ENCODE peak calls at places on chromosomes 1 and 21, in ten cellular contexts. J is HL-60, Q is stomach, Z is transverse colon, V is GM23338, A is H1, P is Panc1, B is HepG2, M is SK-N-SH, D is endothelial cell of umbilical vein. Y is an unnamed sample.

GRCh38 chr1:238789916-238790667 is 596.3 kb upstream of the CHRM3 start:
- DNase-seq in J (no peak), V (peak; percentile 51), P (no peak), D (no peak), Z (no peak), B (no peak), A (no peak), Q (no peak), M (no peak), Y (no peak)

GRCh38 chr1:22808846-22809501 is 98.3 kb downstream of the EPHB2 start:
- DNase-seq in D (no peak), V (no peak), Q (no peak), B (no peak), Z (no peak), P (no peak), J (no peak), A (no peak), M (peak; percentile 74), Y (no peak)

GRCh38 chr21:30354308-30355005 is 6.1 kb upstream of the KRTAP23-1 start:
- DNase-seq in M (no peak), J (no peak), V (no peak), D (no peak), Q (no peak), Z (no peak), B (no peak), A (no peak), P (no peak), Y (no peak)

GRCh38 chr21:46083271-46084040 is 14.5 kb upstream of the COL6A2 start:
- DNase-seq in J (no peak), Q (no peak), A (no peak), D (no peak), P (no peak), Z (no peak), M (no peak), V (no peak), B (no peak), Y (no peak)

GRCh38 chr1:182897696-182898095 is 55.3 kb downstream of the SHCBP1L start:
- DNase-seq in Z (no peak), D (no peak), Q (no peak), J (no peak), B (no peak), M (no peak), P (no peak), V (no peak), A (no peak), Y (no peak)

GRCh38 chr1:48005254-48006162 is 8.3 kb upstream of the TRABD2B start:
- DNase-seq in J (no peak), Q (no peak), D (no peak), B (no peak), M (no peak), P (no peak), Z (no peak), A (no peak), V (peak; percentile 65), Y (no peak)

GRCh38 chr1:111406325-111406768 is 21.2 kb downstream of the OVGP1 start:
- DNase-seq in A (no peak), J (no peak), Q (peak; percentile 82), B (no peak), Z (peak; percentile 26), D (peak; percentile 83), V (peak; percentile 17), P (no peak), M (peak; percentile 11), Y (peak; percentile 49)

GRCh38 chr21:37535672-37536071 is 169.1 kb downstream of the DYRK1A start:
- DNase-seq in J (no peak), M (no peak), V (no peak), D (no peak), Z (no peak), Q (no peak), P (no peak), A (no peak), B (no peak), Y (no peak)

GRCh38 chr1:178739285-178740045 is 14.4 kb downstream of the RALGPS2 start:
- DNase-seq in J (no peak), A (no peak), D (no peak), Q (no peak), B (no peak), Z (no peak), P (no peak), M (no peak), V (no peak), Y (no peak)

GRCh38 chr1:208149776-208150514 is 94.2 kb downstream of the PLXNA2 start:
- DNase-seq in Q (peak; percentile 66), J (no peak), D (no peak), V (no peak), A (no peak), Z (peak; percentile 79), M (no peak), B (peak; percentile 66), P (no peak), Y (no peak)
- TF ChIP-seq POLR2AphosphoS5 in Q (no peak), J (no peak), D (no peak), V (no peak), A (no peak), Z (peak; percentile 8), M (no peak), B (no peak), P (no peak), Y (no peak)

GRCh38 chr21:34807146-34807880 is 138.5 kb downstream of the CLIC6 start:
- DNase-seq in Z (no peak), M (no peak), Q (no peak), P (peak; percentile 80), D (peak; percentile 94), J (no peak), B (no peak), A (no peak), V (no peak), Y (no peak)

GRCh38 chr21:34806423-34806822 is 137.6 kb downstream of the CLIC6 start:
- DNase-seq in J (no peak), P (no peak), M (no peak), B (no peak), V (no peak), D (no peak), Z (no peak), Q (no peak), A (no peak), Y (no peak)

GRCh38 chr21:34809822-34810221 is 141.0 kb downstream of the CLIC6 start:
- DNase-seq in M (no peak), J (no peak), Q (no peak), P (no peak), B (no peak), V (no peak), D (no peak), A (no peak), Z (no peak), Y (no peak)

GRCh38 chr21:34808569-34809204 is 139.9 kb downstream of the CLIC6 start:
- DNase-seq in Z (no peak), M (no peak), B (no peak), D (peak; percentile 27), P (no peak), Q (no peak), A (no peak), V (no peak), J (no peak), Y (no peak)

GRCh38 chr21:34807881-34808568 is 139.2 kb downstream of the CLIC6 start:
- DNase-seq in D (peak; percentile 78), P (peak; percentile 64), J (peak; percentile 46), V (no peak), M (no peak), Z (no peak), Q (peak; percentile 41), A (no peak), B (no peak), Y (no peak)
- TF ChIP-seq POLR2AphosphoS5 in D (peak; percentile 8), P (no peak), J (no peak), V (no peak), M (peak; percentile 46), Z (peak; percentile 45), Q (no peak), A (no peak), B (no peak), Y (no peak)

DNA sequence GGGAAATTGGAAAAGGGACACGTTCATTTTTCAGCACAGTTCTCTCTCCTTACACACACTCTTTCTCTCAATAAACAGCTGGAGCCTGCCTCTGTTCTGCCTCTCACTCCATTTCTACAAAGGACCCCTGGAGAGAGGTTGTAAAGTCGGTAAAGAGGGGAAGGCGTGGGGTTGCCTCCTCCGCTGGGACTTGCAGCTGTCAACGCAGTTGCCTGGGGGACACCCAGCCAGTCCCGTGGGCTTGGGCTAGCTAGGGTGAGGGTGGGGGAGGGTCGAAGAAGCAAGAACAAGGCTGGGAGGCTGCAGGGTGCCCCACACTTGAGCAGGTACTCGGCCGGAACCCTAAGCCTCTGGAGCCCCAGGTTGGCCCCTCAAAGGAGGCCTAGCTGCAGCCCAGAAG is 27.6 kb downstream of the C1orf216 start:
- DNase-seq in Z (no peak), A (no peak), Q (no peak), P (no peak), M (no peak), B (no peak), J (no peak), D (no peak), V (peak; percentile 51), Y (no peak)
- TF ChIP-seq POLR2AphosphoS5 in Z (no peak), A (no peak), Q (no peak), P (no peak), M (no peak), B (no peak), J (no peak), D (no peak), V (no peak), Y (no peak)

DNA sequence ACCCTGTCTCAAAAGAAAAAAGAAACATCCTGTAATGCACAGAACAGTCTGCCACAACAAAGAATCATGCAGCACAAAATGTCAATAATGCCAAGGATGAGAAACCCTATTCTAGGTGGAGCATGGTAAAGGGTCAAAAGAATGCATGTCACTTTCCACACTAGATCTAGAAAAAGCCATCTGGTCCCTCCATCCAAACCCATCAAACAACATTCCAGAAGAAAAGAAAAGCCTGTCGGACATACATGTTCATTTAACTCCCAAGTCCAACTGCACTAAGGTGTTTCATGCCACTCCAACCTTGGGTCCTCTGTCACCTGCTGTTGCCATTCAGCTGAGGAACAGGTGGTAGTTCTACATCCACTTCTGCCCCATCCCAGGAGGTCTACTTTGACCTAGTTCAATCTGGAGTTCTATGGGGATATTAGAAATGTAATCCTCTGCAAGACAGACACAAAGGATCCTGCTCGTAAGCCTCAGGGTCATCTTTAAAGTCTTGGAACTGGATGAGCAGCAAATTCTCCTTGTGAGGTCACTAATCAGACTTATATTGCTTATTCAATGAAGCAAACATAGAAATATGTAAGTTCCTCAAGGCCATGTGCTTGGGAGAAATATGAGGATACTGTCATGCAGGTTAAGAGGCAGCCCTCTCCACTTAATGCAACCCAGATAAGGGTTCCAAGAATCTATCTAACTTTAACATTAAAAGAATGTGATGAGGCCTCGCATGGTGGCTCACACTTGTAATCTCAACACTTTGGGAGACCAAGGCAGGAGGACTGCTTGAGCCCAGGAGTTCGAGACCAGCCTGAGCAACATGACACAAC is 3.7 kb downstream of the DEDD start:
- DNase-seq in A (no peak), Z (no peak), B (no peak), M (no peak), P (no peak), Q (no peak), J (no peak), V (no peak), D (no peak), Y (no peak)
- TF ChIP-seq POLR2AphosphoS5 in A (no peak), Z (no peak), B (no peak), M (no peak), P (no peak), Q (no peak), J (no peak), V (no peak), D (no peak), Y (no peak)

GRCh38 chr21:29258626-29259335 is 39.9 kb upstream of the BACH1 start:
- DNase-seq in B (peak; percentile 20), P (no peak), J (no peak), D (peak; percentile 61), Q (no peak), Z (no peak), V (no peak), A (no peak), M (no peak), Y (no peak)
- TF ChIP-seq POLR2AphosphoS5 in B (no peak), P (no peak), J (no peak), D (no peak), Q (no peak), Z (no peak), V (no peak), A (no peak), M (no peak), Y (no peak)